ENCODE peak calls at places on chromosomes 13 and 19, in nine cellular contexts. Z, Q, C, N, V, I, P, J and D are unnamed samples.

GRCh38 chr13:39776439-39776838 is 121.0 kb downstream of the COG6 start:
- DNase-seq in I (no peak), Z (no peak), Q (no peak), V (no peak), N (peak; percentile 88), J (no peak), P (no peak), C (no peak), D (no peak)

GRCh38 chr13:29849071-29849541 is 1.3 kb downstream of the UBL3 start:
- DNase-seq in I (no peak), N (peak; percentile 22), V (peak; percentile 46), Z (peak; percentile 44), Q (no peak), P (no peak), J (no peak), C (peak; percentile 36), D (no peak)

GRCh38 chr13:53138369-53139036 is 109.9 kb downstream of the OLFM4 start:
- DNase-seq in Q (peak; percentile 33), J (no peak), Z (no peak), V (no peak), C (no peak), I (peak; percentile 36), P (peak; percentile 59), N (peak; percentile 35), D (no peak)

GRCh38 chr19:3618144-3618810 is 8.3 kb downstream of the CACTIN start:
- DNase-seq in Z (peak; percentile 37), I (peak; percentile 71), P (peak; percentile 80), Q (peak; percentile 77), J (peak; percentile 37), V (no peak), C (peak; percentile 55), N (peak; percentile 29), D (peak; percentile 74)

GRCh38 chr13:90968510-90968909 is 379.0 kb upstream of the MIR17HG start:
- DNase-seq in J (peak; percentile 13), N (no peak), I (no peak), C (no peak), V (no peak), Q (no peak), Z (peak; percentile 70), P (no peak), D (peak; percentile 48)

GRCh38 chr19:2869618-2870017 is 2.5 kb downstream of the ZNF556 start:
- DNase-seq in P (no peak), J (no peak), I (no peak), Q (no peak), Z (no peak), C (no peak), V (no peak), N (no peak), D (no peak)

GRCh38 chr19:47353307-47353712 is 4.2 kb downstream of the DHX34 start:
- DNase-seq in Q (peak; percentile 58), Z (no peak), J (peak; percentile 67), P (no peak), N (no peak), I (peak; percentile 49), C (no peak), V (no peak), D (peak; percentile 46)

GRCh38 chr19:38362076-38362945 is 12.1 kb upstream of the PSMD8 start:
- DNase-seq in N (peak; percentile 49), C (peak; percentile 44), J (peak; percentile 68), V (peak; percentile 91), I (peak; percentile 85), Q (peak; percentile 86), Z (peak; percentile 74), P (peak; percentile 83), D (peak; percentile 69)

GRCh38 chr13:42497798-42498197 is 76.2 kb upstream of the TNFSF11 start:
- DNase-seq in I (no peak), Z (no peak), Q (no peak), V (no peak), P (no peak), N (peak; percentile 40), J (no peak), C (no peak), D (no peak)

GRCh38 chr13:40777166-40777956 is 6.4 kb upstream of the MRPS31 start:
- DNase-seq in N (peak; percentile 37), C (peak; percentile 52), V (peak; percentile 40), Z (peak; percentile 86), Q (no peak), I (no peak), J (no peak), P (no peak), D (peak; percentile 58)

GRCh38 chr19:13613447-13613846 is 107.2 kb upstream of the CACNA1A start:
- DNase-seq in P (no peak), Q (no peak), C (no peak), Z (no peak), J (peak; percentile 7), I (no peak), N (no peak), V (no peak), D (no peak)

GRCh38 chr19:15633122-15633521 is 7.6 kb upstream of the CYP4F3 start:
- DNase-seq in V (no peak), C (no peak), J (no peak), P (no peak), Z (no peak), I (no peak), Q (no peak), N (no peak), D (no peak)

GRCh38 chr13:97766749-97767148 is 186.7 kb upstream of the IPO5 start:
- DNase-seq in C (no peak), P (no peak), I (no peak), J (no peak), N (no peak), V (no peak), Z (no peak), Q (no peak), D (no peak)

GRCh38 chr13:62512194-62513141 is 1096.8 kb upstream of the PCDH20 start:
- DNase-seq in V (no peak), Z (peak; percentile 70), P (no peak), Q (no peak), J (peak; percentile 20), C (no peak), N (peak; percentile 32), I (no peak), D (peak; percentile 67)

GRCh38 chr13:84570831-84571230 is 688.6 kb upstream of the SLITRK1 start:
- DNase-seq in Q (no peak), J (no peak), V (no peak), P (no peak), C (no peak), Z (no peak), N (peak; percentile 63), I (no peak), D (no peak)

GRCh38 chr13:30727491-30728350 is 7.6 kb upstream of the ALOX5AP start:
- DNase-seq in Q (no peak), N (no peak), C (no peak), J (no peak), Z (no peak), I (no peak), P (no peak), V (no peak), D (no peak)

GRCh38 chr13:73891805-73892204 is 242.4 kb downstream of the KLF12 start:
- DNase-seq in Z (no peak), I (no peak), J (no peak), N (no peak), P (no peak), V (no peak), Q (no peak), C (no peak), D (no peak)
- H3K4me3 ChIP-seq in Z (no peak overlapping the region), I (no peak overlapping the region), J (no peak overlapping the region), N (no peak overlapping the region), P (no peak overlapping the region), V (no peak overlapping the region), Q (no peak overlapping the region), C (no peak overlapping the region), D (no peak overlapping the region)

GRCh38 chr19:6000228-6000847 is 22.4 kb upstream of the RANBP3 start:
- DNase-seq in N (no peak), P (no peak), J (no peak), I (no peak), Q (no peak), V (no peak), Z (no peak), C (no peak), D (no peak)
- H3K4me1 ChIP-seq in N (no peaks in the 10 kb centered on the region), P (no peaks in the 10 kb centered on the region), J (no peaks in the 10 kb centered on the region), I (no peaks in the 10 kb centered on the region), Q (no peaks in the 10 kb centered on the region), V (no peaks in the 10 kb centered on the region), Z (no peaks in the 10 kb centered on the region), C (no peaks in the 10 kb centered on the region), D (no peaks in the 10 kb centered on the region)

GRCh38 chr13:27170521-27171243 is 929 bp downstream of the USP12 start:
- DNase-seq in J (peak; percentile 42), P (peak; percentile 50), V (peak; percentile 41), Z (peak; percentile 50), Q (peak; percentile 50), I (peak; percentile 36), C (peak; percentile 28), N (no peak), D (peak; percentile 54)

GRCh38 chr13:27171244-27171829 is at the start of gene USP12:
- DNase-seq in C (peak; percentile 28), N (peak; percentile 22), I (peak; percentile 37), P (no peak), V (no peak), Q (peak; percentile 43), J (peak; percentile 25), Z (peak; percentile 63), D (peak; percentile 71)

GRCh38 chr13:27168086-27168485 is 3.5 kb downstream of the USP12 start:
- DNase-seq in Q (no peak), I (no peak), N (no peak), V (no peak), Z (no peak), C (no peak), P (no peak), J (no peak), D (no peak)

GRCh38 chr13:27170221-27170520 is 1.4 kb downstream of the USP12 start:
- DNase-seq in J (no peak), P (no peak), N (peak; percentile 84), Q (no peak), C (no peak), Z (peak; percentile 27), I (no peak), V (no peak), D (no peak)

GRCh38 chr13:27168870-27169525 is 2.6 kb downstream of the USP12 start:
- DNase-seq in P (no peak), N (peak; percentile 39), J (no peak), Z (no peak), I (no peak), Q (no peak), C (no peak), V (no peak), D (no peak)
- H3K4me3 ChIP-seq in P (no peak overlapping the region), N (no peak overlapping the region), J (no peak overlapping the region), Z (peak overlapping the region; percentile 18), I (no peak overlapping the region), Q (no peak overlapping the region), C (no peak overlapping the region), V (no peak overlapping the region), D (no peak overlapping the region)

DNA sequence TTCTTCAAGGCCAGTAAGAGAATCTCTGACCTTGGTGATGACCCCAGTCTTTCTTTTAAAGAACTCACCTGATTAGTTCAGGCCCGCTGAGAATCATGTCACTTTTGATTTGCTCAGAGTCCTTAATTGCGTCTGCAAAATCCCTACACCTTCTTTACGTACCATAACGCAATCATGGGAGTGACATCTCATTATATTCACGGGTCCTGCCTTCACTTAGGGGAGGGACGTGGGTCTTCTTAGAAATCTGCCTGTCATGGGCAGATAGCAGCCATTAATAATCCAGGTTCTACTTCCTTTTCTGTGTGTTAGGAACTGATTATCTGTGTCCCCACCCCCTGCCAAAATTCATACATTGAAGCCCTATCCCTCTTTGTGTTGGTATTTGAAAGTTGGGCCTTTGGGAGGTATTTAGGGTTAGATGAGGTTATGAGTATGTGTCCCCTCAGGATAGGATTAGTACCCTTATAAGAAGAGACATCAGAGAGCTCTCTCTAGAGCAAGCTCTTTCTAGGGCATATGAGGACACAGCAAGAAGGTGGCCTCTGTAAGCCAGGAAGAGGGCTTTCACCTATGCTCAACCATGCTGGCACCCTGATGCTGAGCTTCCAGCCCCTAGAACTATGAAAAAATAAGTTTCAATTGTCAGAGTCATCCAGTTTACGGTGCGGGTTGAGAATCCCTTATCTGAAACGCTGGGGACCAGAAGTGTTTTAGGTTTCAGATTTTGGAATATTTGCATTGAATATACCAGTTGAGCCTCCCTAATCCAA is 9.9 kb downstream of the TPP2 start:
- DNase-seq in N (no peak), V (no peak), Z (no peak), J (no peak), C (no peak), Q (no peak), P (no peak), I (no peak), D (no peak)
- H3K4me1 ChIP-seq in N (peaks cover 1% of the 10 kb centered on the region), V (peaks cover 8% of the 10 kb centered on the region), Z (no peaks in the 10 kb centered on the region), J (no peaks in the 10 kb centered on the region), C (peaks cover 35% of the 10 kb centered on the region), Q (peaks cover 14% of the 10 kb centered on the region), P (peaks cover 44% of the 10 kb centered on the region), I (peaks cover 33% of the 10 kb centered on the region), D (no peaks in the 10 kb centered on the region)